ENCODE peak calls at places on chromosomes 1 and 21, in eight cellular contexts. R is A673; Y is NCI-H2081; B is COR-L47; E is activated CD8-positive, alpha-beta memory T cell treated with anti-CD3 and anti-CD28 coated beads, Interleukin-2, amount 50 U/mL, for 4 hours; O is breast epithelium; S is HEK293T; V is mucosa of descending colon. M is an unnamed sample.
A peak's percentile ranks its signal among the peaks of the same experiment; 100 is the strongest.

GRCh38 chr1:233933339-233933738 is 28.9 kb downstream of the SLC35F3 start:
- DNase-seq in O (no peak), B (no peak), Y (no peak), S (no peak), E (no peak), R (no peak), V (no peak), M (no peak)

GRCh38 chr21:33947451-33948095 is 32.0 kb upstream of the ATP5PO start:
- DNase-seq in B (peak; percentile 60), R (peak; percentile 92), E (peak; percentile 77), S (peak; percentile 69), Y (no peak), V (peak; percentile 73), O (peak; percentile 85), M (peak; percentile 96)

GRCh38 chr1:57279909-57280666 is 143.8 kb downstream of the DAB1 start:
- DNase-seq in E (no peak), O (no peak), S (no peak), V (no peak), Y (no peak), B (no peak), R (no peak), M (no peak)

GRCh38 chr1:60823151-60823550 is 259.2 kb upstream of the NFIA start:
- DNase-seq in V (no peak), O (no peak), Y (no peak), S (no peak), R (no peak), B (no peak), E (no peak), M (no peak)

GRCh38 chr1:46522184-46522968 is 29.1 kb downstream of the KNCN start:
- DNase-seq in Y (no peak), O (peak; percentile 60), S (no peak), E (no peak), R (peak; percentile 98), B (no peak), V (peak; percentile 37), M (peak; percentile 91)

GRCh38 chr1:110186558-110186957 is 23.6 kb upstream of the KCNC4 start:
- DNase-seq in R (no peak), V (no peak), S (no peak), Y (no peak), E (no peak), O (no peak), B (no peak), M (no peak)

GRCh38 chr1:230292739-230293720 is 133.1 kb downstream of the PGBD5 start:
- DNase-seq in S (no peak), O (peak; percentile 19), R (no peak), E (no peak), V (peak; percentile 0), Y (peak; percentile 69), B (peak; percentile 90), M (no peak)

GRCh38 chr1:50703240-50703639 is 256.8 kb downstream of the FAF1 start:
- DNase-seq in Y (no peak), B (no peak), V (no peak), O (no peak), S (no peak), E (no peak), R (no peak), M (no peak)

GRCh38 chr1:93080424-93080823 is 1.3 kb downstream of the MTF2 start:
- DNase-seq in S (peak; percentile 59), R (peak; percentile 80), V (peak; percentile 16), O (no peak), Y (no peak), E (no peak), B (peak; percentile 30), M (peak; percentile 87)

GRCh38 chr1:153976819-153977249 is 640 bp downstream of the JTB start:
- DNase-seq in E (no peak), O (no peak), B (no peak), V (no peak), S (no peak), R (no peak), Y (no peak), M (no peak)

GRCh38 chr1:225460737-225461532 is 33.1 kb upstream of the LBR start:
- DNase-seq in Y (no peak), O (no peak), B (no peak), S (no peak), V (no peak), E (peak; percentile 66), R (no peak), M (no peak)

GRCh38 chr1:7552402-7552801 is 218.7 kb upstream of the VAMP3 start:
- DNase-seq in V (no peak), O (no peak), E (no peak), B (no peak), Y (no peak), R (no peak), S (no peak), M (peak; percentile 89)

GRCh38 chr1:221517961-221518360 is 223.9 kb downstream of the DUSP10 start:
- DNase-seq in E (no peak), S (no peak), R (no peak), Y (no peak), B (no peak), O (no peak), V (no peak), M (peak; percentile 94)

GRCh38 chr1:1778827-1779675 is 781 bp upstream of the NADK start:
- DNase-seq in V (peak; percentile 92), E (peak; percentile 77), O (peak; percentile 81), B (peak; percentile 70), R (peak; percentile 64), S (peak; percentile 63), Y (peak; percentile 57), M (no peak)

GRCh38 chr21:39153373-39153772 is 29.9 kb downstream of the PSMG1 start:
- DNase-seq in E (no peak), V (no peak), B (no peak), Y (no peak), O (no peak), S (peak; percentile 42), R (peak; percentile 27), M (peak; percentile 11)

GRCh38 chr21:28072601-28073000 is 920.1 kb downstream of the LTN1 start:
- DNase-seq in Y (no peak), S (no peak), R (no peak), B (no peak), V (no peak), E (no peak), O (no peak), M (no peak)

M was measured in fibroblast of pulmonary artery.